ENCODE peak calls at places on chromosomes 7 and 10, in six cellular contexts. L is HCT116, E is body of pancreas, W is stomach, P is heart left ventricle, K is adrenal gland. D is an unnamed sample.

GRCh38 chr7:1200045-1200444 is 32.6 kb upstream of the UNCX start:
- DNase-seq in L (no peak), E (no peak), W (no peak), P (no peak), K (no peak), D (no peak)

GRCh38 chr10:50992972-50993766 is 81.1 kb upstream of the PRKG1 start:
- DNase-seq in L (no peak), E (peak; percentile 25), W (no peak), P (peak; percentile 60), K (no peak), D (no peak)

GRCh38 chr10:92573091-92573797 is 649 bp downstream of the IDE start:
- DNase-seq in L (no peak), E (peak; percentile 37), W (peak; percentile 29), P (no peak), K (peak; percentile 74), D (peak; percentile 41)

GRCh38 chr7:42244828-42245227 is 7.8 kb upstream of the GLI3 start:
- DNase-seq in L (no peak), E (no peak), W (no peak), P (no peak), K (no peak), D (no peak)

GRCh38 chr7:71868797-71869196 is 543.3 kb downstream of the CALN1 start:
- DNase-seq in L (no peak), E (no peak), W (no peak), P (no peak), K (peak; percentile 18), D (no peak)

GRCh38 chr10:92969151-92969550 is 91.4 kb upstream of the CYP26C1 start:
- DNase-seq in L (no peak), E (no peak), W (no peak), P (no peak), K (no peak), D (no peak)

GRCh38 chr10:16887565-16887964 is 70.3 kb upstream of the RSU1 start:
- DNase-seq in L (no peak), E (no peak), W (no peak), P (no peak), K (no peak), D (no peak)

GRCh38 chr7:2129376-2130375 is 103.1 kb downstream of the MAD1L1 start:
- DNase-seq in L (no peak), E (peak; percentile 62), W (no peak), P (no peak), K (no peak), D (no peak)

GRCh38 chr7:102859799-102860125 is 53.0 kb upstream of the LRRC17 start:
- DNase-seq in L (no peak), E (no peak), W (no peak), P (no peak), K (no peak), D (no peak)

GRCh38 chr7:114298011-114298410 is 116.6 kb upstream of the FOXP2 start:
- DNase-seq in L (no peak), E (no peak), W (no peak), P (no peak), K (no peak), D (no peak)

GRCh38 chr10:79264942-79265341 is 82.3 kb upstream of the PPIF start:
- DNase-seq in L (no peak), E (peak; percentile 43), W (no peak), P (peak; percentile 76), K (no peak), D (no peak)
- H3K27ac ChIP-seq in L (no peak overlapping the region), E (peak overlapping the region; percentile 69), W (peak overlapping the region; percentile 49), P (peak overlapping the region; percentile 78), K (peak overlapping the region; percentile 52), D (no peak overlapping the region)

DNA sequence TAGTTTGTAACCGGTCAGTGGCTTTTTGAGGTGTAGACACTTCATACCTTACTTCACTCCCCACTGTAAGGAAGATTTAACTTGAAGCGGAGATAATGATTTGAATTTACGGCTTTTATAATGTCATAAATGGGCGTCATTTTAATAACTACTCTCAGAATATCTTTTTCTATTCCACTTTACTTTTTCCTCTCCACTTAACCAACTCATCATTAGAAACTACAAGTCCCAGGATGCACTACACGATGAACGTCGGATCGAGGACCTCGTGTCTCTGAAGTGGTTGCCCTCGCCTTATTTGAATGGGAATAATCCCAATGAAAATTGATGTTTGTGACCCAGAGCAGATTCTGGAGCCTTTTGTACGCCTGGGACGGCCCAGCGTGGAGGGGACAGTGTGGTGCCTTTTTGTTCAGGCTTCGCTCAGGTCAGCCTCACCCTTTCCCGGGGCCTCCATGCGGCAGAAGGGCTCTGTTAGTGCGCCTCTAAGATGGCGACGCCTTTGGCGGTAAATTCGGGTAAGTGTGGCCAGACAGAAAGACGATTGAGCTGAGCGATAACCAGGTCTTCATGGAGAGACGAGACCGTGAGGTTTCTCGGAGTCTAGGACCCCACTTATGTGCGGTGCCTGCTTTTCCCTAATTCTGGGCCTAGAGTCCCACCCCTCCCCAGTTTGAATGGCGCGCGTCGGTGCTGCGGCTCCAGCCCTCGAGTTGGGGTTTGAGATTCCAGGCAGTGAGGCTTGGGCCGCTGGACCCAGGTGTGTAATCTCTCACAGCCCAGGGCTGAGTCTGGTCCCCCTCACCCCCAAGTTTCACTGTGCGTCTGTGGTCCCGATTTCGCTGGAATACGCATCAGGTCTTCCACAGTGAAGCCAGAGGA is at the start of gene NUP205:
- DNase-seq in L (peak; percentile 84), E (peak; percentile 51), W (peak; percentile 51), P (peak; percentile 73), K (peak; percentile 62), D (peak; percentile 65)
- TF ChIP-seq POLR2A in L (peak; percentile 66), E (peak; percentile 62), W (no peak), P (no peak), K (peak; percentile 10), D (no peak)

DNA sequence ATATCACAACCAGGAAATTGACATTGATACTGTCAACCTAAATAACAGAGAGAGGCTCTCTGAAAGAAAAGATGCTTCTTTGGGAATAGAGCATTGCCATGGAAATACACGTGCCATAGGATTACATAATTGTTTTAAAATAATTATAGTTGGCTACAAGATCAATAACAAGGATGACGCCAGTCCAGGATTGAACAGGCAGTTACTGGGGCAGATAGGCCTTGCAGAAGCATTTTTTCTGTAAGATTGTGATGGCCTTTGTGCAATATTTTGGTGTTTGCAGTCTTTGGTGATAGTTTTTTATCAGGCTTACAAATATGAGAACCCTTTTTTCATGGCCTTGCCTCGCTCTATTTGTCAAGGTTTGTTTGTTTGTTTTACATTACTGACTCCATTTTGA is 10.5 kb downstream of the ACADSB start:
- DNase-seq in L (no peak), E (no peak), W (no peak), P (no peak), K (peak; percentile 13), D (no peak)
- H3K4me1 ChIP-seq in L (no peaks in the 10 kb centered on the region), E (peaks cover 27% of the 10 kb centered on the region), W (no peaks in the 10 kb centered on the region), P (no peaks in the 10 kb centered on the region), K (peaks cover 8% of the 10 kb centered on the region), D (no peaks in the 10 kb centered on the region)

DNA sequence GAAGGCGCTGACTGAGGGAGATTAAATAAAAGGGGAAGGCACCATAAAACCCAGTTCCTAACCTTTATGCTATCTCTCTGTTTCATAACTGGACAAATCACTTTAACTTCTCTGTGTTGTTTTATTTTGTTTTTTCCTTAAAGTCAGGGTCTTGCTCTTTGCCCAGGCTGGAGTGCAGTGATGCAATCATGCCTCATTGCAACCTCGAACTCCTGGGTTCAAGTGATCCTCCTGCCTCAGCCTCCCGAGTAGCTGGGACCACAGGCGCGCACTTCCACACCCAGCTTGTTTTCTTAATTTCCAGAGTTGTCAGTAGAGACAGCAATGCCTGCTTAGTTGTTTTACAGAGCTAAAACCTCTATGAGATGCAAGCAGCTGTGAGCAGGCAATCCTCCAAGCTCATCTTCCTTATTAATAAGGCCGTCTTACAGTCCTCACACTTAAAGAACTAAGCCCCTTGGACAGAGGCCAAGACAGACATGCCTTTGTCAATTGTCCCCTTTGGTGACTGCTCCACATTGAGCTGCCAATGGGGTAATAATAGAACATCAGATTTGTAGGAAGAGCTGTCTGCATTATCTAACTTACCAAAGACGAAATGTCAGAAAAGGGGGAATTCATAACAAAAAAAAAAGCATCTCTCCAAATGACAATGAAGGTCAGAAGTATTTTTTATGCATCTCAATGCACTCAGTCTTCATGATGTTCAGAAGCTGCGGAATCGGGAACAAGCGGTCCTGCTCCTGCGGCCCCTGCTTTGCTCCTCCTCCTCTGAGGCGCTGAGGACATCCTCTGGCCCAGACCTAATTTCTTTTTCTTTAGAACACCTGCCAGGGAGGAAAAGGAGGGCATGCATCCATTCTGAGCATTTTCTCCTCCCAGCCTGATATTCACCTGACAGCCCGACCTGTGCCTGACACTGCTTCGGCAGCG is 62.7 kb upstream of the RNF32 start:
- DNase-seq in L (no peak), E (no peak), W (no peak), P (no peak), K (no peak), D (no peak)
- H3K27ac ChIP-seq in L (no peak overlapping the region), E (no peak overlapping the region), W (no peak overlapping the region), P (no peak overlapping the region), K (no peak overlapping the region), D (no peak overlapping the region)

GRCh38 chr7:149126662-149127321 is 668 bp upstream of the ZNF425 start:
- DNase-seq in L (no peak), E (peak; percentile 45), W (peak; percentile 46), P (peak; percentile 64), K (peak; percentile 56), D (peak; percentile 73)

GRCh38 chr7:149130572-149131198 is 4.6 kb upstream of the ZNF425 start:
- DNase-seq in L (no peak), E (no peak), W (no peak), P (no peak), K (no peak), D (no peak)

GRCh38 chr7:149125189-149125863 is 798 bp downstream of the ZNF425 start:
- DNase-seq in L (no peak), E (no peak), W (no peak), P (no peak), K (no peak), D (no peak)

DNA sequence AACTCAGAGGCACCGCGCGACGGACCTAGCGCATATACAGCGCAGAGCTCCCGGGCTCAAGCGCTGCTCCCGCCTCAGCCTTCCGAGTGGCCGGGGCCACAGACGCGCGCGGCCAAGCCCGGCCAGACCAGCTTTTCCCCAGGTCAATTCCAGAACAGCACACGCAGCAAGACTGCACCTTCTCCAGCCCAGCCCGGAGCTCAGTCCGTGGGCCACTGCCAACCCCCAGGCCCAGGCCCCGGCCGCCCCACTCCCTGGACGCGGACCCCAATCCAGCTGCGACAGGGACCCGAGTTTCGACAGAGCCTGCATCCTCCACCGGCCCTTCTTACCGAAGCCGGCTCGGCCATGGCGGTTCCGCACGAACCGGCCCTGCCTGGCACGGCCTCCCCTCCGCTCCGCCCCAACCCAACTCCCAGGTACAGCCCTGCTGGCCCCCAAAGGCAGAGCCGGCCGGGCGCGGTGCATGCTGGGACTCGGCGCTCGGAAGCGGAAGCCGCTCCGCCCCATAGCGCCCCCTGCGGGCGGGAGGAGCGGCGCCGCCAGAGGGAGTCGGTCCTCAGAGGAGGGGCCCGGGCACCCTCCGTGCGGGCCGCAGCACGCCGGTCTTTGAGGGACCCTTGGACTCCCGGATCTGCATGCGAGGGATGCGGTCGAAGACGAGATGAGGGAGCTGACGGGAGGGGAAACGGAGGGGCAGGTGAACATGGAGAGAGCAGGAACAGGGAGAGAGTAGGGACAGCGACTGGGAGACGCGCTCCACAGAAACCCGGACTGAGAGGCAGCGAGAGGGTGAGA is at the start of gene ZNF425:
- DNase-seq in L (peak; percentile 85), E (peak; percentile 93), W (peak; percentile 94), P (peak; percentile 94), K (peak; percentile 92), D (peak; percentile 95)
- TF ChIP-seq POLR2A in L (peak; percentile 90), E (peak; percentile 97), W (no peak), P (peak; percentile 89), K (peak; percentile 93), D (peak; percentile 93)

D was measured in Peyer's patch.